ENCODE peak calls at places on chromosomes 3 and 15, in ten cellular contexts. M is psoas muscle; Y is IMR-90; A is adrenal gland; X is PC-3; J is osteoblast; I is heart left ventricle; D is cardiac muscle cell; N is CD8-positive, alpha-beta T cell; F is epithelial cell of esophagus. C is an unnamed sample.

GRCh38 chr15:66840615-66841014 is 138.6 kb downstream of the SMAD6 start:
- DNase-seq in J (no peak), I (no peak), D (no peak), A (no peak), F (no peak), N (no peak), M (no peak), Y (no peak), X (no peak), C (no peak)

GRCh38 chr15:65903296-65904073 is 34.2 kb downstream of the RAB11A start:
- DNase-seq in D (peak), J (no peak), N (no peak), A (no peak), X (peak), M (no peak), Y (peak), F (no peak), I (no peak), C (peak)

GRCh38 chr3:184040010-184040409 is 8.5 kb downstream of the HTR3D start:
- DNase-seq in X (peak), A (peak), F (peak), Y (peak), I (no peak), M (no peak), D (peak), J (peak), N (no peak), C (no peak)

GRCh38 chr3:72960812-72961518 is 35.6 kb upstream of the PPP4R2 start:
- DNase-seq in F (peak), Y (peak), N (no peak), M (peak), J (peak), X (no peak), D (peak), A (peak), I (peak), C (peak)

GRCh38 chr3:160801386-160802118 is 45.5 kb downstream of the PPM1L start:
- DNase-seq in N (no peak), I (peak), D (no peak), Y (peak), J (peak), M (peak), F (peak), A (peak), X (peak), C (no peak)

GRCh38 chr15:96329403-96329981 is 1.0 kb upstream of the NR2F2 start:
- DNase-seq in D (no peak), X (peak), J (peak), M (no peak), A (no peak), Y (no peak), N (no peak), I (no peak), F (peak), C (no peak)

GRCh38 chr3:111690242-111690641 is 95.1 kb upstream of the ZBED2 start:
- DNase-seq in F (peak), Y (peak), A (no peak), I (no peak), D (no peak), N (no peak), J (peak), X (no peak), M (no peak), C (no peak)

GRCh38 chr15:25062551-25063430 is 108.0 kb downstream of the SNRPN start:
- DNase-seq in X (no peak), F (no peak), I (no peak), A (no peak), M (no peak), D (no peak), J (peak), Y (no peak), N (no peak), C (no peak)

GRCh38 chr3:14415501-14415900 is 13.1 kb downstream of the SLC6A6 start:
- DNase-seq in N (no peak), A (peak), X (peak), Y (peak), J (peak), M (no peak), I (no peak), D (no peak), F (peak), C (no peak)

GRCh38 chr3:191068946-191069813 is 129.9 kb upstream of the OSTN start:
- DNase-seq in Y (peak), N (no peak), F (peak), I (no peak), A (no peak), X (peak), D (no peak), M (no peak), J (no peak), C (no peak)

GRCh38 chr15:32643907-32644445 is 2.5 kb downstream of the SCG5 start:
- DNase-seq in D (no peak), A (no peak), I (no peak), J (peak), F (peak), N (no peak), M (no peak), X (no peak), Y (peak), C (no peak)

GRCh38 chr3:100082108-100082642 is 32.1 kb downstream of the FILIP1L start:
- DNase-seq in Y (no peak), J (no peak), I (no peak), X (no peak), N (no peak), F (no peak), D (no peak), M (no peak), A (no peak), C (no peak)

GRCh38 chr15:60886680-60887079 is 342.4 kb downstream of the RORA start:
- DNase-seq in I (no peak), D (no peak), M (no peak), X (no peak), J (no peak), A (no peak), F (no peak), N (no peak), Y (no peak), C (no peak)

GRCh38 chr3:117609330-117609729 is 899.8 kb downstream of the TUSC7 start:
- DNase-seq in X (no peak), J (no peak), I (no peak), N (no peak), Y (no peak), A (no peak), F (no peak), D (no peak), M (no peak), C (no peak)

GRCh38 chr3:175346573-175347356 is 487.6 kb downstream of the NAALADL2 start:
- DNase-seq in F (peak), M (peak), N (no peak), A (peak), D (no peak), I (peak), J (peak), X (peak), Y (peak), C (peak)

GRCh38 chr3:154779571-154779970 is 300.5 kb upstream of the MME start:
- DNase-seq in F (peak), X (peak), J (peak), N (no peak), I (no peak), M (no peak), A (peak), Y (peak), D (no peak), C (peak)

GRCh38 chr15:58346361-58346760 is 85.4 kb upstream of the LIPC start:
- DNase-seq in X (peak), D (no peak), I (no peak), J (no peak), F (peak), N (no peak), A (no peak), M (no peak), Y (no peak), C (peak)

GRCh38 chr3:123151251-123151705 is 50.5 kb upstream of the SEC22A start:
- DNase-seq in N (no peak), F (no peak), D (no peak), J (no peak), A (peak), I (no peak), Y (no peak), M (no peak), X (no peak), C (no peak)

GRCh38 chr3:106262976-106263375 is 394.2 kb upstream of the CBLB start:
- DNase-seq in Y (no peak), M (no peak), I (no peak), A (no peak), D (no peak), X (no peak), J (no peak), N (no peak), F (no peak), C (no peak)

GRCh38 chr3:9399746-9400145 is 2.3 kb downstream of the SETD5 start:
- DNase-seq in F (peak), X (peak), M (peak), I (peak), N (no peak), A (peak), J (peak), D (peak), Y (peak), C (no peak)

GRCh38 chr3:33612641-33613040 is 105.4 kb downstream of the CLASP2 start:
- DNase-seq in D (no peak), N (no peak), F (no peak), J (no peak), M (no peak), Y (peak), A (no peak), I (no peak), X (no peak), C (no peak)

DNA sequence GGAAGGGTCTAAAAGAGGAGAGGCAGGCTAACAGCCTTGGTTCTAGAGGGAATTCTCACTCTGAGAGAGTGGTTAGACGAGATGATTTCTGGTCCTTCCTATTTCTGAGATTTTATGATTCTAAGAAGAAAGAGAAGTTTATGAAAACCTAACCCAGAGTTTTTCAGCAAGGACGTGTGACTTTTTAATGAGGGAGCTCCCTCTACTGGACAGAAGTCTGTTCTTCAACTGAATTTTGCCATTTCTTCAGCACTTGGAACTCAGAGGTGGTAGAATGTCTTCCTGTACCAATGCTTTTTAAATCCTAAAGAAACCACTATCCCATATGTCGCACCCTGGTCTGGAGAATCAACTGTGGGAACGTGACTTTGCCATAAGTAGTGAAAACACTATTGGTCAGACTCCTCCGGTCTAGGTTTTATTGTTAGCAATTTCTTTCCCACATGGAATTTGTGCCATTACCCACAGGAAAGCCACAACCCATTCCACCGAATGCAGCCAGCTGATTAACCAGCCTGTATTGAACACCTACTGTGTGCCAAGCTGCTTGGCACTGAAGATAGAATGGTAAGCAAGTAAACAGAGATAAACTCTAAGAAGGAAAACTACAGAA is 199.5 kb upstream of the LMCD1 start:
- DNase-seq in D (peak), M (no peak), X (peak), F (peak), Y (peak), J (peak), N (no peak), A (peak), I (no peak), C (peak)
- TF ChIP-seq CTCF in D (peak), M (peak), X (peak), F (peak), Y (peak), J (peak), N (peak), A (peak), I (peak), C (peak)

DNA sequence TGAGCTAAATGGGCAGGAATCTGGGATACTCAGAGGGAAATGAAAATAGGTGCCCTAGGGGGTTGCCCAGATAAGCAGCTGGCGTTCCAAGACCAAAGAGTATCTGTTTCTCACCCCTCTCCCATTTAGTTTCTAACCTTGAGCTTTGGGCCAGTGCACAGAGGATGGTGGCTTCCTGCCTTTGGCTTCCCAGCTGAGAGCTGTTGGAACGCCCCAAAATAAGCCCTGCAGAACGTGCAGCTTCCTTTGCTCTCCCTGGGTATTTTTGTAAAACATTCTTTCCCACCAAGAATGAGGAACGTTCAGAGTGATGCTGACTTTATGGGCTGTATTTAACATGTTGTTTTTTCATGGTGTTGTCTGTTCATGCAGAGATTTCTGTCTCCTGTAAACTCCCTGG is 63.7 kb downstream of the LPP start:
- DNase-seq in D (no peak), J (peak), A (no peak), M (no peak), N (no peak), Y (no peak), I (no peak), X (no peak), F (no peak), C (no peak)
- H3K4me3 ChIP-seq in D (no peak), J (no peak), A (no peak), M (no peak), N (no peak), Y (no peak), I (no peak), X (no peak), F (no peak), C (no peak)

GRCh38 chr3:43559961-43560360 is 61.9 kb downstream of the ANO10 start:
- DNase-seq in M (no peak), N (no peak), J (no peak), Y (peak), A (no peak), F (no peak), D (peak), I (no peak), X (peak), C (no peak)
- TF ChIP-seq CTCF in M (no peak), N (no peak), J (no peak), Y (peak), A (no peak), F (no peak), D (no peak), I (no peak), X (peak), C (peak)

GRCh38 chr3:43478380-43478779 is 143.4 kb downstream of the ANO10 start:
- DNase-seq in D (no peak), N (no peak), I (no peak), X (no peak), F (no peak), M (no peak), A (no peak), Y (no peak), J (no peak), C (no peak)
- H3K4me3 ChIP-seq in D (no peak), N (no peak), I (no peak), X (no peak), F (no peak), M (no peak), A (no peak), Y (no peak), J (no peak), C (no peak)

DNA sequence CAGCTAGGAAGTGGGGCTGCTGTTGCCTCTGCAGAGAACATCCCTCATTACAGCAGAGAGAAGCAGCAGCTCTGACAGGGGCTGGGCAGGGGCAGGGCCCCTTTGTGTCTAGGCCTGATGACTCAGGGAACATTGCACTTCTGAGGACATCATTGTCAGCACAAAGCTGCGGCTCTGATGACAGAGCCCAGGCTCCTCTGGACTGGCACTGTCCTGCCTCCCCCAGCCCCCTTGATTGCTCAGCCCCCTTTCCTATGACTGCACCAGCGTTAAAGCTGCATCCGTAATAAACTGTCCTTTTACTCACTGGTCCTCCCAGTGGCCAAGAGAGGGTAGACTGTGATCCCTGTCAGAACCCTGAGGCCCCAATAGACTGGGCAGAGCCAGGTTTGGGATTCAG is 18.3 kb downstream of the TRH start:
- DNase-seq in I (no peak), A (no peak), X (peak), J (peak), N (no peak), Y (no peak), M (no peak), D (peak), F (peak), C (no peak)
- TF ChIP-seq CTCF in I (no peak), A (no peak), X (peak), J (peak), N (no peak), Y (peak), M (no peak), D (peak), F (peak), C (peak)